ENCODE peak calls at places on chromosome 19, in four cellular contexts. One of them, this sample, is unnamed.

GRCh38 chr19:49801966-49802661 is 11.0 kb downstream of the FUZ start:
- DNase-seq in mesendoderm: peak
- DNase-seq in IMR-90: peak
- DNase-seq in H1: no peak
- DNase-seq in this sample: peak

GRCh38 chr19:43504426-43505185 is at the start of gene PHLDB3:
- DNase-seq in H1: no peak
- DNase-seq in mesendoderm: peak
- DNase-seq in IMR-90: peak
- DNase-seq in this sample: peak

GRCh38 chr19:9498183-9498902 is at the start of gene ZNF560:
- DNase-seq in H1: no peak
- DNase-seq in IMR-90: peak
- DNase-seq in mesendoderm: no peak
- DNase-seq in this sample: peak

GRCh38 chr19:56834564-56835375 is 5.8 kb downstream of the PEG3 start:
- DNase-seq in mesendoderm: no peak
- DNase-seq in IMR-90: no peak
- DNase-seq in H1: no peak
- DNase-seq in this sample: no peak

GRCh38 chr19:54462072-54462712 is 1.4 kb downstream of the LENG9 start:
- DNase-seq in IMR-90: no peak
- DNase-seq in mesendoderm: no peak
- DNase-seq in H1: no peak
- DNase-seq in this sample: peak

GRCh38 chr19:56839665-56840451 is 668 bp downstream of the PEG3 start:
- DNase-seq in H1: no peak
- DNase-seq in IMR-90: no peak
- DNase-seq in mesendoderm: peak
- DNase-seq in this sample: no peak

GRCh38 chr19:900302-901111 is 7.2 kb downstream of the RNU6-9 start:
- DNase-seq in IMR-90: no peak
- DNase-seq in H1: no peak
- DNase-seq in mesendoderm: peak
- DNase-seq in this sample: peak

GRCh38 chr19:676343-677105 is at the start of gene FSTL3:
- DNase-seq in mesendoderm: no peak
- DNase-seq in H1: no peak
- DNase-seq in IMR-90: no peak
- DNase-seq in this sample: no peak

GRCh38 chr19:54938906-54939305 is 8.4 kb downstream of the NLRP7 start:
- DNase-seq in IMR-90: no peak
- DNase-seq in mesendoderm: no peak
- DNase-seq in H1: no peak
- DNase-seq in this sample: no peak

GRCh38 chr19:17202249-17202648 is 12.9 kb upstream of the USE1 start:
- DNase-seq in H1: no peak
- DNase-seq in mesendoderm: no peak
- DNase-seq in IMR-90: no peak
- DNase-seq in this sample: no peak

GRCh38 chr19:37691881-37692504 is 27.6 kb downstream of the ZNF607 start:
- DNase-seq in mesendoderm: peak
- DNase-seq in H1: peak
- DNase-seq in IMR-90: peak
- DNase-seq in this sample: peak

GRCh38 chr19:40229484-40229883 is 3.0 kb upstream of the CCNP start:
- DNase-seq in IMR-90: peak
- DNase-seq in H1: no peak
- DNase-seq in mesendoderm: peak
- DNase-seq in this sample: no peak

GRCh38 chr19:15893498-15893897 is 4.4 kb downstream of the CYP4F2 start:
- DNase-seq in mesendoderm: no peak
- DNase-seq in H1: no peak
- DNase-seq in IMR-90: no peak
- DNase-seq in this sample: no peak

GRCh38 chr19:41327499-41328156 is 17.7 kb downstream of the CCDC97 start:
- DNase-seq in IMR-90: peak
- DNase-seq in mesendoderm: no peak
- DNase-seq in H1: no peak
- DNase-seq in this sample: peak

GRCh38 chr19:15551183-15552004 is 43.1 kb downstream of the CYP4F22 start:
- DNase-seq in mesendoderm: peak
- DNase-seq in IMR-90: no peak
- DNase-seq in H1: no peak
- DNase-seq in this sample: peak

GRCh38 chr19:7668842-7669241 is at the start of gene RETN:
- DNase-seq in mesendoderm: no peak
- DNase-seq in H1: no peak
- DNase-seq in IMR-90: no peak
- DNase-seq in this sample: no peak

GRCh38 chr19:58482372-58482771 is 6.2 kb downstream of the ZNF446 start:
- DNase-seq in mesendoderm: no peak
- DNase-seq in IMR-90: no peak
- DNase-seq in H1: no peak
- DNase-seq in this sample: no peak

GRCh38 chr19:53004242-53004641 is 9.5 kb upstream of the ERVV-1 start:
- DNase-seq in IMR-90: no peak
- DNase-seq in H1: no peak
- DNase-seq in mesendoderm: peak
- DNase-seq in this sample: no peak

GRCh38 chr19:46288896-46289588 is 7.8 kb upstream of the HIF3A start:
- DNase-seq in mesendoderm: no peak
- DNase-seq in H1: no peak
- DNase-seq in IMR-90: peak
- DNase-seq in this sample: no peak

GRCh38 chr19:3684817-3685410 is 15.4 kb downstream of the PIP5K1C start:
- DNase-seq in mesendoderm: no peak
- DNase-seq in IMR-90: no peak
- DNase-seq in H1: no peak
- DNase-seq in this sample: no peak

GRCh38 chr19:13689050-13689449 is 75.3 kb upstream of the MRI1 start:
- DNase-seq in IMR-90: peak
- DNase-seq in mesendoderm: peak
- DNase-seq in H1: no peak
- DNase-seq in this sample: peak

GRCh38 chr19:2775556-2776430 is 7.3 kb downstream of the SGTA start:
- DNase-seq in IMR-90: peak
- DNase-seq in mesendoderm: no peak
- DNase-seq in H1: no peak
- DNase-seq in this sample: no peak

GRCh38 chr19:10826236-10826635 is 9.8 kb downstream of the TMED1 start:
- DNase-seq in H1: no peak
- DNase-seq in mesendoderm: no peak
- DNase-seq in IMR-90: no peak
- DNase-seq in this sample: no peak

GRCh38 chr19:52922841-52923781 is at the start of gene ZNF888:
- DNase-seq in IMR-90: peak
- DNase-seq in mesendoderm: peak
- DNase-seq in H1: peak
- DNase-seq in this sample: peak

GRCh38 chr19:14770136-14770535 is 8.2 kb downstream of the ADGRE2 start:
- DNase-seq in mesendoderm: no peak
- DNase-seq in IMR-90: no peak
- DNase-seq in H1: no peak
- DNase-seq in this sample: peak

GRCh38 chr19:7505682-7506384 is 10.1 kb upstream of the ZNF358 start:
- DNase-seq in mesendoderm: peak
- DNase-seq in H1: no peak
- DNase-seq in IMR-90: no peak
- DNase-seq in this sample: no peak

GRCh38 chr19:3360494-3361383 is 5.6 kb upstream of the NFIC start:
- DNase-seq in IMR-90: no peak
- DNase-seq in H1: no peak
- DNase-seq in mesendoderm: no peak
- DNase-seq in this sample: no peak

DNA sequence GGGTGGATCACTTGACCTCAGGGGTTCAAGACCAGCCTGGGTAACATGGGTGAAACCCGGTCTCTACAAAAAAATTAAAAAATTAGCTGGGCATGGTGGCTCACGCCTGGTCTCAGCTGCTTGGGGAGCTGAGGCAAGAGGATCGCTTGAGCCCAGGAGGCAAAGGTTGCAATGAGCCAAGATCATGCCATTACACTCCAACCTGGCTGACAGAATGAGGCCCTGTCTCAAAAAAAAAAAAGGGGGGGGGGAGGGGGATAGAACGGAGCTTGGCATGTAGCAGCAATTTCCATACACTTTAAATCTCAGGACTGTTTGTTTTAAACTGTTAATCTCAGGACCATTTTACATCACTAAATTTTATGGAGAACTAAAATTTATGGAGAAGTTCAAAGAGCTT is 2.2 kb downstream of the ACP7 start:
- DNase-seq in H1: no peak
- DNase-seq in IMR-90: no peak
- DNase-seq in mesendoderm: no peak
- DNase-seq in this sample: no peak
- H4K5ac ChIP-seq in H1: no peak
- H4K5ac ChIP-seq in IMR-90: no peak
- H4K5ac ChIP-seq in mesendoderm: no peak
- H4K5ac ChIP-seq in this sample: no peak

DNA sequence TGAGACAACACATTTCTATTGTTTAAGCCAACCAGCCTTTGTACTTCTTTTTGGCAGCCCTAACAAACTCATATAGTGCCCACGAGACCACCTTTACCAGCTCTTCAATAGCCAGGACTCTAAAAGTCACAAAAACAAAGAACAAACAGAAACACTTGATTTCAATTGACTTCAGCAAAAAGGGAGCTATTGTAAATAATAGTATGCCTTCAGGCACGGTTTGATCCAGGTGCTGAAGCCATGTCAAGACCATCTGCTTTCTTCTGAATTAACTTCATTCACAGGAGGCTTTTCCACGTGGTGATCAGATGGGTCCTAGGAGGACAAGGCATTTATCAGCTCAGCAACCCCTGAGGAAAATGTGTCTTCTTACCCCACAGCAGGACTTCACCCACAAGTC is 53.8 kb downstream of the TINCR start:
- DNase-seq in H1: no peak
- DNase-seq in IMR-90: no peak
- DNase-seq in mesendoderm: no peak
- DNase-seq in this sample: no peak
- H4K5ac ChIP-seq in H1: no peak
- H4K5ac ChIP-seq in IMR-90: no peak
- H4K5ac ChIP-seq in mesendoderm: no peak
- H4K5ac ChIP-seq in this sample: no peak

DNA sequence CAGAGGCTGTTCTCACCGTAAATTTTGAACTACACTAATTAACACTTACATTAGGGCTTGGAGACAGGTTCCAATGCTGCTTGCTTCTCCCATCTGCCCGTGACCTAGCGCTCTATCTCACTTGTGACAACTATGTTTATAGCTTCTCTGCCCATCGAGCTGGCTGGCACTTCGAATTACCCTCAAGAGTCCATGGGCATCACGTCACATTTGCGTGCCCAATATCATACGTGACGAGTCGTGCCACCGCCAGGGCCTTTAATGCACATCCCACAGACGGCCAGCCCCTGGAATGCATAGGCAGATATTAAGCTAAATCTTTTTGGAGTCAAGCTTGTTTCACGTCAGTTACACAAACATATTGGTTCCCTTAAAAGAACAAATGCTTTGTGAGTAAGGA is 358.0 kb upstream of the TSHZ3 start:
- DNase-seq in mesendoderm: no peak
- DNase-seq in IMR-90: no peak
- DNase-seq in H1: no peak
- DNase-seq in this sample: no peak
- H4K5ac ChIP-seq in mesendoderm: no peak
- H4K5ac ChIP-seq in IMR-90: no peak
- H4K5ac ChIP-seq in H1: no peak
- H4K5ac ChIP-seq in this sample: no peak

GRCh38 chr19:18655173-18655844 is 18.5 kb downstream of the KLHL26 start:
- DNase-seq in IMR-90: no peak
- DNase-seq in mesendoderm: no peak
- DNase-seq in H1: no peak
- DNase-seq in this sample: no peak

GRCh38 chr19:18651300-18651699 is 14.5 kb downstream of the KLHL26 start:
- DNase-seq in H1: no peak
- DNase-seq in IMR-90: no peak
- DNase-seq in mesendoderm: no peak
- DNase-seq in this sample: no peak

GRCh38 chr19:18654469-18654868 is 17.6 kb downstream of the KLHL26 start:
- DNase-seq in mesendoderm: no peak
- DNase-seq in H1: no peak
- DNase-seq in IMR-90: no peak
- DNase-seq in this sample: no peak

GRCh38 chr19:18651738-18652137 is 14.9 kb downstream of the KLHL26 start:
- DNase-seq in mesendoderm: no peak
- DNase-seq in IMR-90: no peak
- DNase-seq in H1: no peak
- DNase-seq in this sample: no peak

DNA sequence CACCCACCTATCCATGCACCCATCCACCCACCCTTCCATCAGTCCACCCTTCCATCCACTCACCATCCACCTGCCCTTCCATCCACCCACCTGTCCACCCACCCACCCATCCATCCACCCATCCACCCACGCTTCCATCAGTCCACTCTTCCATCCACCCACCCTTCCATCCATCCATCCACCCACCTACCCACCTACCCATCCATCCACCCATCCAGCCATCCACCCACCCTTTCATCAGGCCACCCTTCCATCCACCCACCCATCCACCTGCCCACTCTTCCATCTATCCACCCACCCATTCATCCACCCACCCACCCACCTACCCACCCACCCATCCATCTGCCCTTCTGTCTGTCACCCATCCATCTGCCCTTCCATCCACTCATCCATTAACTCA is 17.0 kb downstream of the KLHL26 start:
- DNase-seq in H1: no peak
- DNase-seq in IMR-90: no peak
- DNase-seq in mesendoderm: no peak
- DNase-seq in this sample: no peak
- H4K5ac ChIP-seq in H1: no peak
- H4K5ac ChIP-seq in IMR-90: no peak
- H4K5ac ChIP-seq in mesendoderm: no peak
- H4K5ac ChIP-seq in this sample: no peak

This sample was measured in H9.